ENCODE peak calls at places on chromosome 17, in four cellular contexts. One of them, this sample, is unnamed.

GRCh38 chr17:57524790-57525543 is 220.1 kb downstream of the CCDC182 start:
- DNase-seq in EL: no peak
- DNase-seq in AG08395: no peak
- DNase-seq in lung: no peak
- DNase-seq in this sample: no peak

GRCh38 chr17:45998987-45999899 is at the start of gene STH:
- DNase-seq in EL: no peak
- DNase-seq in AG08395: no peak
- DNase-seq in lung: no peak
- DNase-seq in this sample: no peak

GRCh38 chr17:10118788-10119130 is 79.6 kb downstream of the GAS7 start:
- DNase-seq in EL: no peak
- DNase-seq in AG08395: no peak
- DNase-seq in lung: no peak
- DNase-seq in this sample: no peak

GRCh38 chr17:74429604-74430384 is 2.1 kb upstream of the GPRC5C start:
- DNase-seq in EL: no peak
- DNase-seq in AG08395: no peak
- DNase-seq in lung: no peak
- DNase-seq in this sample: peak

GRCh38 chr17:40818343-40818732 is 4.1 kb downstream of the KRT10 start:
- DNase-seq in EL: no peak
- DNase-seq in AG08395: no peak
- DNase-seq in lung: no peak
- DNase-seq in this sample: no peak

GRCh38 chr17:9261059-9262029 is 240.0 kb downstream of the NTN1 start:
- DNase-seq in EL: no peak
- DNase-seq in AG08395: no peak
- DNase-seq in lung: no peak
- DNase-seq in this sample: no peak

GRCh38 chr17:59154721-59155438 is at the start of gene SKA2:
- DNase-seq in EL: no peak
- DNase-seq in AG08395: peak
- DNase-seq in lung: peak
- DNase-seq in this sample: peak

GRCh38 chr17:48542956-48543853 is 1.7 kb downstream of the HOXB2 start:
- DNase-seq in EL: peak
- DNase-seq in AG08395: no peak
- DNase-seq in lung: no peak
- DNase-seq in this sample: no peak

GRCh38 chr17:72270530-72270929 is 149.7 kb downstream of the SOX9 start:
- DNase-seq in EL: peak
- DNase-seq in AG08395: peak
- DNase-seq in lung: peak
- DNase-seq in this sample: peak

GRCh38 chr17:15909481-15909991 is 35.4 kb upstream of the ADORA2B start:
- DNase-seq in EL: peak
- DNase-seq in AG08395: no peak
- DNase-seq in lung: no peak
- DNase-seq in this sample: no peak

GRCh38 chr17:70271672-70272071 is 102.3 kb downstream of the KCNJ2 start:
- DNase-seq in EL: no peak
- DNase-seq in AG08395: no peak
- DNase-seq in lung: no peak
- DNase-seq in this sample: no peak

GRCh38 chr17:2195729-2196128 is 107.9 kb downstream of the SMG6 start:
- DNase-seq in EL: no peak
- DNase-seq in AG08395: peak
- DNase-seq in lung: no peak
- DNase-seq in this sample: no peak

GRCh38 chr17:31508310-31509094 is 117.0 kb downstream of the RAB11FIP4 start:
- DNase-seq in EL: no peak
- DNase-seq in AG08395: no peak
- DNase-seq in lung: no peak
- DNase-seq in this sample: no peak

GRCh38 chr17:42680331-42680808 is 1.3 kb downstream of the CCR10 start:
- DNase-seq in EL: peak
- DNase-seq in AG08395: no peak
- DNase-seq in lung: no peak
- DNase-seq in this sample: no peak

GRCh38 chr17:83064021-83064731 is 15.2 kb upstream of the METRNL start:
- DNase-seq in EL: no peak
- DNase-seq in AG08395: no peak
- DNase-seq in lung: no peak
- DNase-seq in this sample: no peak

GRCh38 chr17:42873321-42873720 is 22.3 kb downstream of the AOC3 start:
- DNase-seq in EL: no peak
- DNase-seq in AG08395: no peak
- DNase-seq in lung: no peak
- DNase-seq in this sample: no peak

GRCh38 chr17:76076100-76076764 is 1.7 kb downstream of the GALR2 start:
- DNase-seq in EL: no peak
- DNase-seq in AG08395: no peak
- DNase-seq in lung: no peak
- DNase-seq in this sample: no peak

GRCh38 chr17:47099451-47099986 is 89.6 kb downstream of the CDC27 start:
- DNase-seq in EL: peak
- DNase-seq in AG08395: no peak
- DNase-seq in lung: no peak
- DNase-seq in this sample: no peak

GRCh38 chr17:60941028-60941427 is 263.4 kb downstream of the BCAS3 start:
- DNase-seq in EL: peak
- DNase-seq in AG08395: peak
- DNase-seq in lung: peak
- DNase-seq in this sample: no peak

GRCh38 chr17:68377771-68378201 is 79.5 kb downstream of the WIPI1 start:
- DNase-seq in EL: peak
- DNase-seq in AG08395: no peak
- DNase-seq in lung: no peak
- DNase-seq in this sample: no peak

GRCh38 chr17:73343168-73343634 is 31.4 kb upstream of the CDC42EP4 start:
- DNase-seq in EL: peak
- DNase-seq in AG08395: peak
- DNase-seq in lung: no peak
- DNase-seq in this sample: no peak

GRCh38 chr17:53722407-53722806 is 100.3 kb upstream of the KIF2B start:
- DNase-seq in EL: peak
- DNase-seq in AG08395: peak
- DNase-seq in lung: no peak
- DNase-seq in this sample: no peak